ENCODE peak calls at places on chromosomes 12 and 14, in six cellular contexts. V is IMR-90; B is pancreas; A is CD8-positive, alpha-beta T cell; R is GM13976; Y is activated CD8-positive, alpha-beta T cell treated with anti-CD3 and anti-CD28 coated beads for 36 hours. H is an unnamed sample.

GRCh38 chr12:49031573-49032161 is 13.1 kb upstream of the PRKAG1 start:
- DNase-seq in V (no peak), B (no peak), A (no peak), R (no peak), Y (no peak), H (no peak)

GRCh38 chr14:23910081-23910875 is 43.3 kb upstream of the DHRS4 start:
- DNase-seq in V (peak), B (no peak), A (no peak), R (peak), Y (peak), H (peak)

GRCh38 chr12:25286837-25287236 is 36.1 kb upstream of the KRAS start:
- DNase-seq in V (no peak), B (no peak), A (no peak), R (no peak), Y (no peak), H (no peak)

GRCh38 chr14:50083467-50084337 is 32.7 kb downstream of the VCPKMT start:
- DNase-seq in V (peak), B (no peak), A (no peak), R (peak), Y (peak), H (no peak)

GRCh38 chr12:64587447-64587846 is 22.8 kb upstream of the RASSF3 start:
- DNase-seq in V (no peak), B (no peak), A (no peak), R (no peak), Y (no peak), H (no peak)

GRCh38 chr14:49975286-49975685 is 82.4 kb downstream of the ARF6 start:
- DNase-seq in V (peak), B (no peak), A (no peak), R (no peak), Y (no peak), H (no peak)

GRCh38 chr12:101051901-101052550 is 158.0 kb downstream of the SLC5A8 start:
- DNase-seq in V (peak), B (peak), A (no peak), R (no peak), Y (no peak), H (no peak)

GRCh38 chr12:75692883-75693282 is 181.5 kb upstream of the KRR1 start:
- DNase-seq in V (peak), B (no peak), A (no peak), R (no peak), Y (no peak), H (no peak)

GRCh38 chr12:127928615-127929014 is 338.4 kb upstream of the TMEM132C start:
- DNase-seq in V (no peak), B (no peak), A (no peak), R (no peak), Y (no peak), H (no peak)

GRCh38 chr12:60501124-60501729 is 905.4 kb downstream of the SLC16A7 start:
- DNase-seq in V (no peak), B (no peak), A (no peak), R (no peak), Y (no peak), H (no peak)
- TF ChIP-seq CTCF in V (no peak), B (no peak), A (no peak), R (no peak), Y (no peak), H (peak)

DNA sequence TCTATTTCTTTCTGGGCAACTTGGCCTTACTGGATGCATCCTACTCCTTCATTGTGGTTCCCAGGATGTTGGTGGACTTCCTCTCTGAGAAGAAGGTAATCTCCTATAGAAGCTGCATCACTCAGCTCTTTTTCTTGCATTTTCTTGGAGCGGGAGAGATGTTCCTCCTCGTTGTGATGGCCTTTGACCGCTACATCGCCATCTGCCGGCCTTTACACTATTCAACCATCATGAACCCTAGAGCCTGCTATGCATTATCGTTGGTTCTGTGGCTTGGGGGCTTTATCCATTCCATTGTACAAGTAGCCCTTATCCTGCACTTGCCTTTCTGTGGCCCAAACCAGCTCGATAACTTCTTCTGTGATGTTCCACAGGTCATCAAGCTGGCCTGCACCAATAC is 5.3 kb downstream of the OR4N5 start:
- DNase-seq in V (no peak), B (no peak), A (no peak), R (no peak), Y (peak), H (no peak)
- TF ChIP-seq CTCF in V (no peak), B (no peak), A (no peak), R (no peak), Y (no peak), H (no peak)

DNA sequence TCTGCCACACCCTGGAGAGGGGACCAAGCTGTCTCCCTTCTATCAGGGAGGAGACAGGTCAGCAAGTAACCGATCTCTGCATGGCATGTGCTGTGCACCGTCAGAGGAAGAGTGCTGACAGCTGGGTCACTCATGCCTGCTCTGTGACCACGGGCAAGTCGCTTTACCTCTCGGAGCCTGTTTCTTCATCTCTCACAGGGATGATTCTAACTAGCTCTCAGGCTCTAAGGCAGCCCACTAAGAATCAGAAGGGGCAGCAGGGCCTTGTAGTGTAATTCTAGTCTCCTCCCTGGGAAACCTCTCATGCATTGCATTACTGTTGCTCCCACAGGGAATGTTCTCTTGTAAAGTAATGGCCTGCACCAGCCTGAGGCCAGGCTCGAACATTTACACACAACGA is 11.9 kb downstream of the CD9 start:
- DNase-seq in V (no peak), B (no peak), A (no peak), R (no peak), Y (no peak), H (no peak)
- TF ChIP-seq CTCF in V (no peak), B (no peak), A (no peak), R (no peak), Y (no peak), H (no peak)

DNA sequence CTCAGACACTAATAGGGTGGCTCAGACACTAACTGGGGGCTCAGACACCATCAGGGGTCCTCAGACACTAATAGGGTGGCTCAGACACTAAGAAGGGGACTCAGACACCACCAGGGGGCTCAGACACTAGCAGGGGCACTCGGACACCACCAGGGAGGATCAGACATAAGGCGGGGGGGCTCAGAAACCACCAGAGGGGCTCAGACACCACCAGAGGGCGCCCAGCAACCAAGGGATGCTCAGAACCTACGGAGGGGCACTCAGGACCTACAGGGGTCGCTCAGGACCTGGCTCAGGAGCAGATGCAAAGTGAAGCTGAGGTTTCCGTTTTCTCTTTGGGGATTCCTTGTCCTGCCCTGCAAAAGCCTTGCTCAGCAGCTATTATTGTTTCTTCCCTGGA is 448.5 kb downstream of the TMEM121 start:
- DNase-seq in V (no peak), B (no peak), A (peak), R (peak), Y (peak), H (no peak)
- TF ChIP-seq CTCF in V (no peak), B (no peak), A (peak), R (peak), Y (peak), H (no peak)

DNA sequence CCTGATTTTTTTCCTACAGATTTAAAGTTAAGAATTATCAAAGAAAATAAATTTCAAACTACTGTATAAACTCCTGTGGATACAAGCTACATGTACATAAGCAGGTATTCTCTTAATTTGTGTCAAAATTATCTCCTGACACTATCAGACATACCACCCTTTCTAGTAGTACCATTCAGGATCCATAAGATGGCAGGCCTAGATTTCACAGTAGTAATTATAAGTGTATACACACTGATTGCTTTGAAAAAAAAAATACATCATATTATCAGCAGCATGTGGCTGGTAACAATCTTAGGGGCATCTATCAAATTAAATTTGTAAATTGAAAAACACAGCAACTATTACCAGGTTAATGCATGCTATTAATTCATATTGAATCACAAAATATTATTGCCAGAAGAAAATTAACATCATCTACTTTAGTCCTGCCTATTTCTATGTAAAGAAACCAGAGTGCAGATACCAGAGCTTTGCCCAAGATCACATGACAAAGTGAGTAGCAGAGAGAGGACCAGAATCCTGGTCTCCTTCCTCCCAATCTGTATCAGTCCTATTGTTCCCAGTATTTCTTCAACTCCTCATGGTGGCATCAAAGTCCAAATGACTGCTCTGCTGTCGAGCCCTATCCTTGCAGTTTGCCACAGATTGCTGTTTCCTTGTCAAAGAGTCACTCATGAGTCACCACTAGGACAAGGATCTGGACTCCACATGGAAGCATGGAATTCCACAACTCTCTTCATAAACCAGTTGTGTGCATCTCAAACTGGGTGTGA is 27.7 kb upstream of the CALM1 start:
- DNase-seq in V (peak), B (no peak), A (no peak), R (no peak), Y (no peak), H (no peak)
- TF ChIP-seq CTCF in V (peak), B (no peak), A (peak), R (no peak), Y (no peak), H (no peak)

DNA sequence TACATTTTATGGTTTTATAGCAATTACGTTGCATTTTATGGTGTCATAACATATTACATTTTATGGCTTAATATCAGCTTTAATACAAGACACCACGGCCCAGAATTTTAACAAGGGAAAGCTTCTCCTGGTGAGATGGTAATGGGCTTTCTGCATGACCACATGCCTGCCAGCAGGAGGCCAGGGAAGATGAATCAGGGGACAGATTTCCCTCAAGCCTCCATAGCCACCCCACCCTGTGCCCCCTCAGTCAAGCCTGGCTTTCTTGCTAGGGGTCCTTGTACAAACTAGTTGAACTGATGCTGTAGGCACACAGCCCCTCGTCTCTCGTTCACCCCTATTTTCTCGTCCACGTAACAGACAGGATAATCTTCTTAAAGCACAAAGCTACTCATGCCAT is 56.6 kb downstream of the HSPB8 start:
- DNase-seq in V (no peak), B (no peak), A (no peak), R (no peak), Y (no peak), H (no peak)
- TF ChIP-seq CTCF in V (peak), B (no peak), A (no peak), R (no peak), Y (no peak), H (peak)

DNA sequence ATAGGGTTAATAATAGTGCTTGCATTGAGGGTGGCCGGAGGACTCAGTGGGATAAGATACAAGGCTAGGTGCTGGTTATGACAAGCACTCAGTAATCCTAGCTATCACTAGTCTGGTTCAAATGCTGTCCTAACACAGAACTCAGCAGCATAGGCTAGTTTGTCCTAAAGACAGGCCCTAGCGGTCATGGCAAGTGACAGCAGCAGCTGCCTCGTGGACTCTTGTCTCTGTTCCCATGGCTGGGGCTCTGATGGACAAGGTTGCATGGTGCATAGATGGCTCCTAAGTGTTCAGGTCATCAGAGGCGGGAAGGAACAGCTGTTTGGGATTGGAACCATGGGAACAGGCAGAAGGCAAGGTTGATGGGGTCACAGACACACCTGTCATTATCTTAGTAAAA is 42.4 kb upstream of the IGF1 start:
- DNase-seq in V (no peak), B (no peak), A (no peak), R (no peak), Y (no peak), H (no peak)
- TF ChIP-seq CTCF in V (no peak), B (no peak), A (no peak), R (no peak), Y (no peak), H (no peak)

H was measured in neural crest cell.